ENCODE peak calls at places on chromosome 19, in six cellular contexts. M is H1, Q is heart left ventricle, C is HepG2, B is esophagus squamous epithelium, Y is breast epithelium. U is an unnamed sample.

GRCh38 chr19:12065100-12065538 is 588 bp downstream of the ZNF844 start:
- DNase-seq in M (peak), Q (no peak), C (no peak), B (no peak), Y (peak), U (no peak)

GRCh38 chr19:55674841-55675660 is at the start of gene EPN1:
- DNase-seq in M (peak), Q (peak), C (peak), B (peak), Y (peak), U (peak)

GRCh38 chr19:40542197-40542859 is 34.3 kb upstream of the SHKBP1 start:
- DNase-seq in M (no peak), Q (peak), C (no peak), B (no peak), Y (no peak), U (peak)

GRCh38 chr19:18717601-18718000 is 34.1 kb downstream of the CRTC1 start:
- DNase-seq in M (no peak), Q (no peak), C (no peak), B (no peak), Y (no peak), U (no peak)

GRCh38 chr19:13225085-13225484 is 74.9 kb downstream of the IER2 start:
- DNase-seq in M (no peak), Q (no peak), C (no peak), B (no peak), Y (no peak), U (no peak)

GRCh38 chr19:17090501-17091074 is 15.0 kb downstream of the MYO9B start:
- DNase-seq in M (no peak), Q (no peak), C (no peak), B (no peak), Y (no peak), U (no peak)

GRCh38 chr19:17103177-17103576 is 27.6 kb downstream of the MYO9B start:
- DNase-seq in M (peak), Q (no peak), C (peak), B (no peak), Y (no peak), U (peak)

GRCh38 chr19:1765182-1765903 is 12.0 kb downstream of the ONECUT3 start:
- DNase-seq in M (peak), Q (no peak), C (no peak), B (no peak), Y (no peak), U (no peak)

GRCh38 chr19:16161848-16162247 is 11.5 kb downstream of the CIB3 start:
- DNase-seq in M (no peak), Q (no peak), C (no peak), B (no peak), Y (no peak), U (no peak)

GRCh38 chr19:40341601-40342482 is 6.4 kb downstream of the C19orf47 start:
- DNase-seq in M (no peak), Q (peak), C (no peak), B (no peak), Y (peak), U (no peak)

GRCh38 chr19:294819-295686 is 3.9 kb upstream of the PLPP2 start:
- DNase-seq in M (peak), Q (peak), C (no peak), B (no peak), Y (no peak), U (peak)

GRCh38 chr19:15563325-15563794 is 51.7 kb upstream of the CYP4F8 start:
- DNase-seq in M (no peak), Q (peak), C (peak), B (no peak), Y (no peak), U (peak)

GRCh38 chr19:54426291-54426918 is 11.1 kb downstream of the TTYH1 start:
- DNase-seq in M (no peak), Q (no peak), C (no peak), B (no peak), Y (no peak), U (no peak)

GRCh38 chr19:37362733-37363132 is 8.2 kb upstream of the ZNF527 start:
- DNase-seq in M (peak), Q (no peak), C (peak), B (no peak), Y (no peak), U (no peak)

GRCh38 chr19:34676697-34677385 is at the start of gene SCGB2B2:
- DNase-seq in M (no peak), Q (peak), C (no peak), B (no peak), Y (no peak), U (no peak)

GRCh38 chr19:16457195-16457953 is 14.4 kb downstream of the EPS15L1 start:
- DNase-seq in M (peak), Q (peak), C (peak), B (no peak), Y (no peak), U (peak)

GRCh38 chr19:11160119-11160768 is 4.7 kb upstream of the SPC24 start:
- DNase-seq in M (no peak), Q (no peak), C (no peak), B (no peak), Y (no peak), U (no peak)

GRCh38 chr19:29665826-29666633 is 769 bp downstream of the PLEKHF1 start:
- DNase-seq in M (peak), Q (peak), C (no peak), B (no peak), Y (no peak), U (peak)

GRCh38 chr19:1768248-1768647 is 14.9 kb downstream of the ONECUT3 start:
- DNase-seq in M (peak), Q (no peak), C (peak), B (no peak), Y (no peak), U (no peak)

GRCh38 chr19:16330368-16330801 is 5.8 kb downstream of the KLF2 start:
- DNase-seq in M (no peak), Q (peak), C (peak), B (peak), Y (no peak), U (peak)

GRCh38 chr19:34067861-34068271 is 104.4 kb upstream of the LSM14A start:
- DNase-seq in M (no peak), Q (no peak), C (no peak), B (no peak), Y (no peak), U (no peak)

GRCh38 chr19:54388001-54388802 is 23.5 kb upstream of the LAIR1 start:
- DNase-seq in M (no peak), Q (no peak), C (no peak), B (no peak), Y (no peak), U (no peak)

GRCh38 chr19:2716722-2717637 is 4.2 kb downstream of the DIRAS1 start:
- DNase-seq in M (no peak), Q (no peak), C (no peak), B (no peak), Y (no peak), U (no peak)

GRCh38 chr19:6011794-6012193 is 33.9 kb upstream of the RANBP3 start:
- DNase-seq in M (no peak), Q (no peak), C (no peak), B (no peak), Y (no peak), U (no peak)

GRCh38 chr19:6014551-6015135 is 36.7 kb upstream of the RANBP3 start:
- DNase-seq in M (no peak), Q (no peak), C (no peak), B (no peak), Y (no peak), U (no peak)

GRCh38 chr19:6010107-6010506 is 32.2 kb upstream of the RANBP3 start:
- DNase-seq in M (no peak), Q (no peak), C (no peak), B (no peak), Y (no peak), U (no peak)

GRCh38 chr19:6011206-6011605 is 33.3 kb upstream of the RANBP3 start:
- DNase-seq in M (no peak), Q (no peak), C (no peak), B (no peak), Y (no peak), U (no peak)

GRCh38 chr19:6012416-6013170 is 34.7 kb upstream of the RANBP3 start:
- DNase-seq in M (no peak), Q (no peak), C (no peak), B (no peak), Y (no peak), U (no peak)
- TF ChIP-seq POLR2A in M (no peak), Q (no peak), C (no peak), B (no peak), Y (no peak), U (no peak)

DNA sequence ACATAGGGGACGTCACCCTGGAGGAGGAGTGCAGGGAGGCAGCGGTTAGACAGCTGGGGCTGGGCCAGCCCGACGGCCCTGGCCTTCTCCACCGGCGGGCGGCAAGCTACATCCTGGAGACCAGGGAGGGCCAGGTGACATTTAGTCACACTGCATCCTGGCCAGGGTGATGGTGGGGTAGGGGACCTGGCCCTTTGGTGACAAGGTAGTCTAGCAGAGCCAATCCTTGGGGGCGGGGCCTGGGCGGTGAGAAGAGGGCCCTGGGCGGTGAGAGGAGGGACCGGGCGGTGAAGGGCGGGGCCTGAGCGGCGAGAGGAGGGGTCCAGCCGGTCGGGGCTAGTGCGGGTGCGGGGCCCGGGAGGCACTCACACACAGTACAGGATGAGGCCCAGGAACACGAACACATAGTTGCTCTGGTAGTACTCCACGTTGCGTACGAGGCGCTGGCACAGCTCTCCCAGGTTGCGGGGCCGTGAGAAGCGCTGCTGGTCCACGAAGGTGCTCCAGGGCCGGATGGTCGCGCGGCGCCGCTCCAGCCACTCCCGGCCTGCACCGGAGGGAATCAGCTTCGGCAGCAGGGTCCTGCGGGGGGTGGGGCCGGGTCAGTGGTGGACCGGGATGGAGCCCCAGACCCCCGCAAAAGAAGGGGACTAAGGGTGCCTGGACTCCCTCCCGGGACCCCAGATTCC is 610 bp downstream of the RABAC1 start:
- DNase-seq in M (peak), Q (peak), C (peak), B (peak), Y (peak), U (peak)
- TF ChIP-seq POLR2A in M (no peak), Q (peak), C (peak), B (no peak), Y (peak), U (no peak)

GRCh38 chr19:33024398-33024797 is 40.3 kb downstream of the RHPN2 start:
- DNase-seq in M (no peak), Q (no peak), C (no peak), B (no peak), Y (peak), U (no peak)

DNA sequence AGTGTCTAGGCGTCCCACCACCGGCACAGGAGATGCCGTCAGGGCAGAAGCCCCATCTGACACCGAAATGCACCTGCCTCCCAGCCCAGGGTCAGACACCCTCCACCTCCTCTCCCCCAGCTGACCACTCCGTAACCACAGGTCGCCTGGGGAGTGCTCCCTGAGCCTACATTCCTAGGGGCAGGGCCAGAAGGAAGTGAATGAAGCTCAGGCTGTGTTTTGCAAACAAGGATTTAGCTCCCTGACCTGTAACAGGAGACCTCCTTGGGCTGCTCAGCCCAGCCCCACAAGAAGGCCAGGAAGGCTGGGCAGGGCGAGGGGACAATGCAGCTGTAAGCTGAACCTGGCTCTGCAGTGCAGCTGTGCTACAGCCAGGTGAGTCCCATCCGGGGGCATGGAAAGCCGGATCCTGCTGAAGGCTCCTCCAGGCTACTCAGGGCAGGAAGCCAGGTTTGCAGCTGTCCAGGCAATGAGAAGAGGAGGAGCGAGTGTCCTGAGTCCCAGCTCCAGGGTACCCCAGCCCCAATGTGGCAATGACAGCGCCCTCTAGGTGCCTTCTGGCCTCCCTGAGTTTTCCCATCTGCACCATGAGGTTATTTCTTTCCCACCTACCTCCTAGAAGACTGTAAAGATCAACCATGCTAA is 42.1 kb downstream of the RHPN2 start:
- DNase-seq in M (peak), Q (no peak), C (no peak), B (no peak), Y (no peak), U (no peak)
- TF ChIP-seq POLR2A in M (no peak), Q (no peak), C (no peak), B (no peak), Y (no peak), U (no peak)

DNA sequence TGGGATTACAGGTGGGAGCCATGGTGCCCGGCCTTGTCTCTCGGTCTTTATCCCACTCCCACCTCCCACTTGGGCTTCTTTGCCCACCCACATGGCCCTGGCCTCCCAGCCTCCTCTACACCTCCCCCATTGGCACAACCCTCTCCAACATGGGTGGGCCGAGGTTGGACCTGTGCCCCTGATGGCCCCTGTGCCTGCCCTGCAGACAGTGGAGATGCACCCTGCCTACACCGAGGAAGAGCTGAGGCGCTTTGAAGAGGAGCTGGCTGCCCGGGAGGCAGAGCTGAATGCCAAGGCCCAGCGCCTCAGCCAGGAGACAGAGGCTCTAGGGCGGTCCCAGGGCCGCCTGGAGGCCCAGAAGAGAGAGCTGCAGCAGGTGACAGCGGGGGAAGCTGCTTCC is 12.6 kb upstream of the DHDH start:
- DNase-seq in M (no peak), Q (no peak), C (no peak), B (no peak), Y (no peak), U (no peak)
- TF ChIP-seq POLR2A in M (no peak), Q (no peak), C (no peak), B (no peak), Y (no peak), U (no peak)

DNA sequence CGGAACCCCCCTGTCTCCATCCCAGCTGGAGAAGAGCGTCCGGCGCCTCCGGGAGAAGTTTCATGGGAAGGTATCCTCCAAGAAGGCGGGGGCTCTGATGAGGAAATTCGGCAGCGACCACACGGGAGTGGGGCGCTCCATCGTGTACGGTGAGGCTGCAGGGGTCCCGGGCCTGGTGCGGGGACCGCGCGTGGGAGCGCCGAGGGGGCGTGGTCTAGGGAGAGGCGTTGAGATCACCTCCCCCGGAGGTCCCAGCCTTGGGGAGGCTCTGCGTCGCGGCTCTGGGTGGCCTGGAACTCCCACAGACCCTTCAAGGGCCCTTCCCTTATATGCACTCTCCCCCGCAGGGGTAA is 763 bp downstream of the SHFL start:
- DNase-seq in M (no peak), Q (no peak), C (no peak), B (no peak), Y (no peak), U (no peak)
- TF ChIP-seq POLR2A in M (no peak), Q (no peak), C (no peak), B (no peak), Y (no peak), U (no peak)

DNA sequence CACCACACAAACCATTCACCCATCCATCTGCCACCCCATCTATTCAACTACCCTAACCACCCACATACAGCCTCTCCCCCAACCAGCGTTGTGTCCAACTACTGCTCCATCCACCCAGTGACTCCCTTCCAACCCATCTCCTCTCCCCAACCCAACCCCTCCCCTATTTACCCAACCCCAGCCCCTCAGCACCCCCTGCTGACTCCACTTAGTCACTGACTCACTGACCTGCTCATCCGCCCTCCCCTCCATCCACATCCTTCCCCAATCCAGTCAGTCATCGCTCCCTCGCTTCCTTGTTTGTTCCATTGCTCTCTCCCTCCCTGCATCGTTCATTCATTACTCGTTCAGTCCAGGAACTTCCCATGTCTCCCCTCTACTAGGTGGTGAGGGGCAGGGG is 39.2 kb downstream of the KCNC3 start:
- DNase-seq in M (no peak), Q (no peak), C (no peak), B (no peak), Y (no peak), U (no peak)
- TF ChIP-seq POLR2A in M (no peak), Q (no peak), C (no peak), B (no peak), Y (no peak), U (no peak)

DNA sequence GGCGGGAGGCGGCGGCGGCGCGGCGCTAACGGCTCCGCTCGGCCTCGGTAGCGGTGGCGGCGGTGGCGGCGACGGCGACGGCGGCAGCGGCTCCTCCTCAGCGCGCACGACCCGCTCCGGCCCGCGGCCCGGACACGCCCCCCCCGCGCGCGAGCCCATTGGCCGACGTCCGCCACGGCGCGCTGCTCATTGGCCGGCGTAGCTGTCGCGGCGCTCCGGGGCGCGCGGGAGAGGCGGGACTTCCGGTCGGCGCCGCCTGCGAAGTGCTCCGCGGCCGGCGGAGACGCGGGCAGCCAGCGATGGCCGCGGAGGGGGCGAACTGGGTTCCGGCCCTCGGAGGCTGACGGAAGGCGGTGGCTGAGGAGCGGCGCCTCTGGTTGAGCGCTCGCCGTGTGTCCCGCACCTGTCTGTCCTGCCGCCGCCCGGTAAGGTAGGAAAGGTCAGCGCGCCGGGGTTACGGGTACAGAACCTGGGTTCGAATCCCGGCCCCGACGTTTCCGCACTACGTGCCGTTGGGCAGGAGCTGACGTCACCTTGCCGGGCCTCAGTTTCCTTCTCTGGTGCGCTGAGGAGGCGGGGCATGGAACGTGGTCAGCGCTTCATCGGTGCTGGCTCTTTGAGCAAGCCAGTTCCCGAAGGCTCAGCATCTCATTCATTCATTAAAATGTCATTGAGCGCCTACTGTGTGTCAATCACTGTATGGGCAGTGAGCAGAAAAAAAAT is at the start of gene ELAVL1:
- DNase-seq in M (peak), Q (peak), C (peak), B (peak), Y (peak), U (peak)
- TF ChIP-seq POLR2A in M (peak), Q (peak), C (peak), B (no peak), Y (no peak), U (no peak)

U was measured in stomach.